ENCODE peak calls at places on chromosome 22, in five cellular contexts. M is ascending aorta, N is uterus, E is fibroblast of lung, L is mammary epithelial cell. G is an unnamed sample.

GRCh38 chr22:29328566-29329500 is 13.3 kb upstream of the RASL10A start:
- DNase-seq in M (no peak), N (no peak), E (no peak), L (no peak), G (no peak)

GRCh38 chr22:23922921-23923320 is 28.7 kb downstream of the MIF start:
- DNase-seq in M (no peak), N (no peak), E (no peak), L (no peak), G (no peak)

GRCh38 chr22:48585916-48586798 is 1241.5 kb downstream of the BRD1 start:
- DNase-seq in M (no peak), N (no peak), E (no peak), L (no peak), G (no peak)

GRCh38 chr22:38167988-38168407 is 13.6 kb downstream of the PLA2G6 start:
- DNase-seq in M (no peak), N (no peak), E (no peak), L (peak; percentile 58), G (no peak)

GRCh38 chr22:31210830-31211503 is 1.1 kb upstream of the LIMK2 start:
- DNase-seq in M (no peak), N (peak; percentile 36), E (no peak), L (no peak), G (no peak)

GRCh38 chr22:30459206-30460052 is 12.4 kb downstream of the SEC14L3 start:
- DNase-seq in M (no peak), N (no peak), E (peak; percentile 14), L (peak; percentile 31), G (peak; percentile 20)

GRCh38 chr22:42884616-42885375 is 27.7 kb upstream of the ARFGAP3 start:
- DNase-seq in M (no peak), N (no peak), E (no peak), L (no peak), G (no peak)

GRCh38 chr22:17814830-17815229 is 40.6 kb upstream of the BID start:
- DNase-seq in M (no peak), N (no peak), E (no peak), L (no peak), G (no peak)

GRCh38 chr22:30386608-30386959 is 627 bp downstream of the RNF215 start:
- DNase-seq in M (no peak), N (peak; percentile 45), E (no peak), L (no peak), G (no peak)

GRCh38 chr22:38455530-38456271 is 702 bp upstream of the KCNJ4 start:
- DNase-seq in M (no peak), N (no peak), E (peak; percentile 39), L (no peak), G (peak; percentile 25)

GRCh38 chr22:17303840-17304779 is 65.2 kb upstream of the CECR2 start:
- DNase-seq in M (no peak), N (no peak), E (no peak), L (no peak), G (no peak)

GRCh38 chr22:43792905-43793304 is 19.2 kb downstream of the EFCAB6 start:
- DNase-seq in M (no peak), N (no peak), E (no peak), L (no peak), G (no peak)

GRCh38 chr22:31250740-31251330 is 38.7 kb downstream of the LIMK2 start:
- DNase-seq in M (no peak), N (no peak), E (no peak), L (peak; percentile 56), G (peak; percentile 72)

GRCh38 chr22:18056161-18056666 is 21.6 kb upstream of the PEX26 start:
- DNase-seq in M (no peak), N (peak; percentile 65), E (peak; percentile 82), L (peak; percentile 78), G (peak; percentile 70)

GRCh38 chr22:24985824-24986214 is 33.3 kb downstream of the KIAA1671 start:
- DNase-seq in M (peak; percentile 16), N (peak; percentile 54), E (peak; percentile 73), L (peak; percentile 36), G (peak; percentile 82)

GRCh38 chr22:26547426-26547825 is 35.2 kb upstream of the TFIP11 start:
- DNase-seq in M (no peak), N (no peak), E (no peak), L (peak; percentile 59), G (no peak)

GRCh38 chr22:25008666-25009065 is 56.1 kb downstream of the KIAA1671 start:
- DNase-seq in M (no peak), N (no peak), E (no peak), L (peak; percentile 76), G (no peak)

GRCh38 chr22:28942333-28942732 is 59.0 kb downstream of the ZNRF3 start:
- DNase-seq in M (no peak), N (no peak), E (no peak), L (no peak), G (no peak)

GRCh38 chr22:30439836-30440235 is 14.3 kb downstream of the MTFP1 start:
- DNase-seq in M (no peak), N (no peak), E (no peak), L (no peak), G (no peak)

GRCh38 chr22:16608931-16609330 is 16.3 kb upstream of the CCT8L2 start:
- DNase-seq in M (no peak), N (no peak), E (no peak), L (no peak), G (no peak)

GRCh38 chr22:37519268-37520195 is at the start of gene CARD10:
- DNase-seq in M (no peak), N (no peak), E (no peak), L (peak; percentile 49), G (no peak)

GRCh38 chr22:26656896-26657851 is at the start of gene MIAT:
- DNase-seq in M (no peak), N (no peak), E (no peak), L (no peak), G (peak; percentile 30)

DNA sequence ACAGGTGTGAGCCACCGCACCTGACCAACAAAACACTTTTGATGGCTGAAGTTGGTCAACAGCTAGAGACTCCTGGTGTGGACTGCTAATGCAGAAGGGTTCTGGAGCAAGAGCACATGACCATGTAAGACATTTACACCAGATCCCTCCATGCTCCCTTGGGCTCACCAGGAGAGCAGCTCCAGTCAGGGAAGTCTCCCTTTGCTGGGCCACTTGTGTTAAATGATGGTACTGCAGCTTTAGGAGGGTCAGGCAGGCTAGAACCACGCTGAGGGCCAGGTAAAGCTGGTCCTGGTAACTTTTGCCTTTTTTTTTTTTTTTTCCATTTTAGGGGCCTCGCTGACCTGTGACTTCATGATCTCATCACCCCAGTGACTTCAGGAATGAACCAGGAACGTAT is 146.4 kb downstream of the FBXO7 start:
- DNase-seq in M (no peak), N (no peak), E (no peak), L (no peak), G (no peak)
- TF ChIP-seq CTCF in M (no peak), N (peak; percentile 17), E (no peak), L (no peak), G (no peak)

GRCh38 chr22:45190473-45190872 is 26.7 kb downstream of the NUP50 start:
- DNase-seq in M (no peak), N (no peak), E (peak; percentile 21), L (no peak), G (peak; percentile 67)

GRCh38 chr22:45196308-45196707 is 32.6 kb downstream of the NUP50 start:
- DNase-seq in M (no peak), N (no peak), E (no peak), L (no peak), G (no peak)

GRCh38 chr22:45194686-45195085 is 31.0 kb downstream of the NUP50 start:
- DNase-seq in M (no peak), N (no peak), E (no peak), L (no peak), G (no peak)

GRCh38 chr22:45195616-45196015 is 31.9 kb downstream of the NUP50 start:
- DNase-seq in M (no peak), N (no peak), E (no peak), L (no peak), G (no peak)

DNA sequence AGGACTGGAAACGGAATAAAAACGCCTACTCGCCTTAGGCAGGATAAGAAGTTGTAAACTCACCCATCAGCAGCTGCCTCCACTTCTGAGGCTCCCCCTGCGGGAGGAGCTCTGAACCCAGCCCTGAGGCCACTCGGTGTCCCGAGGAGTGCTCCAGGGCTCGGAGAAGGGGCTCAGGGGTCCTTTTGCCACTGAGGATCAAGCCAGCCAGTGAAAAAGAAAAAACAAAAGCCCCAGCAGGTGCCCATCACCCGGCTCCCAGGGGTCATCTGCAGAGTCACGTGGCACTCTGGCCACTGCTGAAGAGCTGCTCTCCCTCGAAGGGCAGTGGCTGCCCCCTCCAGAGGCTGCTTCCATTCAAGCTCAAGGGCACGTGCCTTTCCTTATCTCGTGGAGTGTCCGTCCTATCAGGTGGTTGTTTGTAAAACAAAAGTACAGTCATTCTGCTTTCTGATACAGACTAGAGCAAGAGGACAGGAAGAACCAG is 29.0 kb downstream of the NUP50 start:
- DNase-seq in M (no peak), N (no peak), E (no peak), L (no peak), G (peak; percentile 67)
- TF ChIP-seq CTCF in M (no peak), N (no peak), E (no peak), L (no peak), G (peak; percentile 51)

DNA sequence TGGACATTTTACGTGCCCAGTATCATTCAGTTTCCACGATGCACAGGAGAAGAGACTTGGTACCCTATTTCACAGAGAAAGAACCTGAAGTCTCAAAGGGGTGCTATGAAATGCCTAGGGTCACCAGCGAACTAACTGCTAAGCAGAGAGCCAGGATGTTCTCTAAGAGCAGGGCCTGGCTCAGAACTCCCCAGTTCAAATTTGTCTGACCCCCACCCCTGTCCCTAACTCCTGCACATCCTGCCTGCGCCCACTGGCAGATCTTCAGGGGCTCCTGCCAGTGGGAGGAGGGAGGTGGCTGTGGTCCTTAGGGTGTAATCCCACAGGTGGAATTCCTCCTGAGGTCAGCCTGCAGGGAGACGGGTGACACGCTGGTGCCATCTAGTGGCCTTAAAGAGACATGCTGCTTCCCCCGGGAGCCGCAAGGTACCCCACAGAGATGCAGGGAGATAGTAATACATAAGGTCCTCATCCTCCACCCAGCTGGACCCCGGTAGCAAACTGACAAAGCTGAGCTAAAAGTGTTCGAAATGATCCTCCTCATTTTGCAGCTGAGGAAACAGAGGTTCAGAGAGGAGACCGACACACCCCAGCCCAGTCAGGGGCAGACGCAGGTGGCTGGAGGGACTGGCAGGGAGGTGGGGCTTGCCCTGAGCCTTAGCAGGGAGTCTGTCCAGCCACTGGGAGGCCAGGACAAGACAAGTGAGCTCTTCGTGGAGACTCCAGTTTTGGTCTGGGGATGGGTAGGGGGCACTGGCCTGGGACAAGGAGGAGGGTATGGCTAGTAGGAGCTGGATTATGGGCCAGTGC is 34.1 kb downstream of the MB start:
- DNase-seq in M (no peak), N (peak; percentile 68), E (peak; percentile 65), L (no peak), G (peak; percentile 73)
- TF ChIP-seq CTCF in M (peak; percentile 95), N (peak; percentile 94), E (peak; percentile 87), L (peak; percentile 85), G (peak; percentile 90)

DNA sequence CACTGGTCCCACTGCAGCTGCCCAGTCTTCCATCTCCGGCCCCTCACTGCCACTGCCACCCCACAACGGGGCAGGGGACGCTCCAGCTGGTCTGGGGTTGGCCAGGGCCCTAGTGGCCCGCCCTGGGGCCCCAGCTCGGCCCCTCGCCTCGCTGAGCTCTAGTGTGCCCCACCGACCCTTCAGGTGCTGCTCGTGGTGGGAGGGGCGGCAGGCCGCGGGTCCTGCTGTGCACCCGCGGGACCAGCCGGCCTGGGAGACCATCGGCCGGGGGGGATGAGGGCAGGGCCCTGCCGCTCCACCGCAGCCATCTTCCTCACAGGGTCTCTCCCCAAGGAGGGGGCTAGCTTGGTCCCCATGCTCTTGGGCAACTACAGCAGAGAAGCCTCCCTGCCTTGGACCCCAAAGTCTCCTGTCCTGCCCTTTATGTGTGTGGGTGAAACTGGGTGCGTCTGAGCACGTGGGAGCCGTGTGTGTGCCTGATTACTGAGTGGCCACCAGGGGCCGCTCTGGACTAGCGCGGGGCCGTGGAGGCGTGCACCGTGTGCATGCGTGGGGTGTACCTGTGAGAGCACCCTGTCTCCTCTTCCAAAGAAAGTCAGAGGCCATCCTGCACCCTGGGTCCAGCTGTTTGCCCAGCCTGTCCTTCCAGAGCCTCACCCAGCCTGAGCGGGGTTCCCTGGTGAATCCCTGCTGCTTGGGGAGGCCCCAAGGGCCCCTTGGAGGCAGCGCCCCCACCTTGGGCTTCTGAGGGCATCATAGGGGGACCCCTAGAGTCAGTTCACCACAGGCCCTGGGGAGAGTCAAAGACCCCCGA is 6.0 kb upstream of the ACR start:
- DNase-seq in M (no peak), N (peak; percentile 24), E (peak; percentile 40), L (peak; percentile 40), G (peak; percentile 45)
- TF ChIP-seq CTCF in M (peak; percentile 39), N (peak; percentile 56), E (peak; percentile 83), L (peak; percentile 86), G (peak; percentile 90)

G was measured in fibroblast of villous mesenchyme.